ENCODE peak calls at places on chromosomes 1 and 21, in four cellular contexts. One of them, this sample, is unnamed.

GRCh38 chr21:45336870-45337269 is 49.2 kb upstream of the POFUT2 start:
- DNase-seq in cerebellar cortex: no peak
- DNase-seq in HEK293T: no peak
- DNase-seq in astrocyte of the spinal cord: peak; percentile 67
- DNase-seq in this sample: peak; percentile 1

GRCh38 chr1:155893389-155894142 is 17.6 kb downstream of the RIT1 start:
- DNase-seq in cerebellar cortex: no peak
- DNase-seq in HEK293T: no peak
- DNase-seq in astrocyte of the spinal cord: peak; percentile 80
- DNase-seq in this sample: no peak

GRCh38 chr1:231612393-231613089 is 14.0 kb upstream of the DISC1 start:
- DNase-seq in cerebellar cortex: no peak
- DNase-seq in HEK293T: no peak
- DNase-seq in astrocyte of the spinal cord: no peak
- DNase-seq in this sample: peak; percentile 48

GRCh38 chr1:70811815-70812214 is 235.8 kb downstream of the PTGER3 start:
- DNase-seq in cerebellar cortex: no peak
- DNase-seq in HEK293T: no peak
- DNase-seq in astrocyte of the spinal cord: no peak
- DNase-seq in this sample: no peak

GRCh38 chr1:117632269-117633067 is 26.6 kb downstream of the TENT5C start:
- DNase-seq in cerebellar cortex: no peak
- DNase-seq in HEK293T: no peak
- DNase-seq in astrocyte of the spinal cord: no peak
- DNase-seq in this sample: no peak

GRCh38 chr21:42737969-42738590 is 84.7 kb downstream of the PDE9A start:
- DNase-seq in cerebellar cortex: no peak
- DNase-seq in HEK293T: no peak
- DNase-seq in astrocyte of the spinal cord: no peak
- DNase-seq in this sample: peak; percentile 85

GRCh38 chr1:148263128-148263905 is 111.2 kb upstream of the NBPF11 start:
- DNase-seq in cerebellar cortex: peak; percentile 96
- DNase-seq in HEK293T: peak; percentile 76
- DNase-seq in astrocyte of the spinal cord: peak; percentile 88
- DNase-seq in this sample: peak; percentile 76

GRCh38 chr1:205199090-205199930 is 12.2 kb downstream of the DSTYK start:
- DNase-seq in cerebellar cortex: no peak
- DNase-seq in HEK293T: no peak
- DNase-seq in astrocyte of the spinal cord: no peak
- DNase-seq in this sample: no peak

GRCh38 chr1:18328803-18329202 is 151.9 kb upstream of the KLHDC7A start:
- DNase-seq in cerebellar cortex: peak; percentile 70
- DNase-seq in HEK293T: no peak
- DNase-seq in astrocyte of the spinal cord: no peak
- DNase-seq in this sample: no peak

GRCh38 chr1:201489656-201490261 is 17.2 kb downstream of the CSRP1 start:
- DNase-seq in cerebellar cortex: no peak
- DNase-seq in HEK293T: no peak
- DNase-seq in astrocyte of the spinal cord: no peak
- DNase-seq in this sample: no peak

GRCh38 chr1:168083456-168084325 is 53.0 kb downstream of the GPR161 start:
- DNase-seq in cerebellar cortex: no peak
- DNase-seq in HEK293T: peak; percentile 6
- DNase-seq in astrocyte of the spinal cord: no peak
- DNase-seq in this sample: no peak

GRCh38 chr1:111452581-111452980 is 3.3 kb downstream of the ATP5PB start:
- DNase-seq in cerebellar cortex: no peak
- DNase-seq in HEK293T: no peak
- DNase-seq in astrocyte of the spinal cord: no peak
- DNase-seq in this sample: no peak

GRCh38 chr1:159207774-159208459 is 3.2 kb downstream of the ACKR1 start:
- DNase-seq in cerebellar cortex: peak; percentile 95
- DNase-seq in HEK293T: no peak
- DNase-seq in astrocyte of the spinal cord: no peak
- DNase-seq in this sample: no peak

GRCh38 chr1:89953072-89953626 is 41.8 kb upstream of the ZNF326 start:
- DNase-seq in cerebellar cortex: peak; percentile 68
- DNase-seq in HEK293T: peak; percentile 32
- DNase-seq in astrocyte of the spinal cord: peak; percentile 89
- DNase-seq in this sample: peak; percentile 78

GRCh38 chr1:205248793-205249601 is 21.3 kb downstream of the TMCC2 start:
- DNase-seq in cerebellar cortex: peak; percentile 55
- DNase-seq in HEK293T: no peak
- DNase-seq in astrocyte of the spinal cord: peak; percentile 62
- DNase-seq in this sample: peak; percentile 64

GRCh38 chr21:45438391-45439145 is 33.6 kb downstream of the COL18A1 start:
- DNase-seq in cerebellar cortex: no peak
- DNase-seq in HEK293T: no peak
- DNase-seq in astrocyte of the spinal cord: no peak
- DNase-seq in this sample: no peak

GRCh38 chr1:16082283-16083038 is 9.0 kb upstream of the FAM131C start:
- DNase-seq in cerebellar cortex: peak; percentile 42
- DNase-seq in HEK293T: peak; percentile 80
- DNase-seq in astrocyte of the spinal cord: peak; percentile 54
- DNase-seq in this sample: peak; percentile 82

GRCh38 chr21:27363719-27364479 is 397.0 kb upstream of the ADAMTS5 start:
- DNase-seq in cerebellar cortex: no peak
- DNase-seq in HEK293T: no peak
- DNase-seq in astrocyte of the spinal cord: no peak
- DNase-seq in this sample: no peak

GRCh38 chr21:45942755-45943629 is 38.6 kb upstream of the COL6A1 start:
- DNase-seq in cerebellar cortex: no peak
- DNase-seq in HEK293T: no peak
- DNase-seq in astrocyte of the spinal cord: no peak
- DNase-seq in this sample: no peak

GRCh38 chr1:51636765-51637522 is 20.1 kb downstream of the OSBPL9 start:
- DNase-seq in cerebellar cortex: no peak
- DNase-seq in HEK293T: no peak
- DNase-seq in astrocyte of the spinal cord: peak; percentile 87
- DNase-seq in this sample: no peak

GRCh38 chr1:53141487-53142055 is 867 bp downstream of the SLC1A7 start:
- DNase-seq in cerebellar cortex: no peak
- DNase-seq in HEK293T: no peak
- DNase-seq in astrocyte of the spinal cord: no peak
- DNase-seq in this sample: no peak

GRCh38 chr1:2585318-2586092 is 1.1 kb upstream of the PRXL2B start:
- DNase-seq in cerebellar cortex: peak; percentile 79
- DNase-seq in HEK293T: peak; percentile 25
- DNase-seq in astrocyte of the spinal cord: peak; percentile 29
- DNase-seq in this sample: peak; percentile 87

GRCh38 chr1:229431270-229432115 is 2.4 kb downstream of the ACTA1 start:
- DNase-seq in cerebellar cortex: no peak
- DNase-seq in HEK293T: peak; percentile 10
- DNase-seq in astrocyte of the spinal cord: no peak
- DNase-seq in this sample: no peak

GRCh38 chr1:64478594-64479248 is 8.8 kb downstream of the CACHD1 start:
- DNase-seq in cerebellar cortex: no peak
- DNase-seq in HEK293T: no peak
- DNase-seq in astrocyte of the spinal cord: no peak
- DNase-seq in this sample: no peak

GRCh38 chr1:92444351-92444750 is 42.4 kb downstream of the GFI1 start:
- DNase-seq in cerebellar cortex: no peak
- DNase-seq in HEK293T: no peak
- DNase-seq in astrocyte of the spinal cord: peak; percentile 9
- DNase-seq in this sample: no peak

GRCh38 chr1:229007701-229008100 is 263.2 kb upstream of the RAB4A start:
- DNase-seq in cerebellar cortex: no peak
- DNase-seq in HEK293T: no peak
- DNase-seq in astrocyte of the spinal cord: no peak
- DNase-seq in this sample: no peak

GRCh38 chr1:235923466-235924008 is 56.8 kb upstream of the LYST start:
- DNase-seq in cerebellar cortex: no peak
- DNase-seq in HEK293T: no peak
- DNase-seq in astrocyte of the spinal cord: peak; percentile 43
- DNase-seq in this sample: peak; percentile 75

GRCh38 chr1:177966199-177966598 is 3.7 kb downstream of the SEC16B start:
- DNase-seq in cerebellar cortex: no peak
- DNase-seq in HEK293T: no peak
- DNase-seq in astrocyte of the spinal cord: no peak
- DNase-seq in this sample: no peak

GRCh38 chr1:247517795-247518612 is 18.2 kb downstream of the OR2C3 start:
- DNase-seq in cerebellar cortex: no peak
- DNase-seq in HEK293T: no peak
- DNase-seq in astrocyte of the spinal cord: no peak
- DNase-seq in this sample: no peak

GRCh38 chr1:177780096-177780700 is 189.7 kb downstream of the SEC16B start:
- DNase-seq in cerebellar cortex: peak; percentile 29
- DNase-seq in HEK293T: peak; percentile 47
- DNase-seq in astrocyte of the spinal cord: peak; percentile 66
- DNase-seq in this sample: no peak

GRCh38 chr1:36408479-36408878 is 10.8 kb upstream of the LSM10 start:
- DNase-seq in cerebellar cortex: no peak
- DNase-seq in HEK293T: no peak
- DNase-seq in astrocyte of the spinal cord: peak; percentile 10
- DNase-seq in this sample: no peak

GRCh38 chr1:116737020-116737854 is 17.0 kb upstream of the CD2 start:
- DNase-seq in cerebellar cortex: peak; percentile 48
- DNase-seq in HEK293T: peak; percentile 79
- DNase-seq in astrocyte of the spinal cord: peak; percentile 65
- DNase-seq in this sample: peak; percentile 69